ENCODE peak calls at places on chromosome 3, in six cellular contexts. One of them, this sample, is unnamed.

GRCh38 chr3:78823859-78824258 is 943.9 kb downstream of the ROBO1 start:
- DNase-seq in body of pancreas: no peak
- DNase-seq in upper lobe of left lung: no peak
- DNase-seq in adrenal gland: no peak
- DNase-seq in uterus: no peak
- DNase-seq in H54: no peak
- DNase-seq in this sample: no peak

GRCh38 chr3:172520332-172520831 is 2.8 kb downstream of the TNFSF10 start:
- DNase-seq in body of pancreas: no peak
- DNase-seq in upper lobe of left lung: no peak
- DNase-seq in adrenal gland: no peak
- DNase-seq in uterus: no peak
- DNase-seq in H54: no peak
- DNase-seq in this sample: no peak

GRCh38 chr3:42036483-42036823 is 54.7 kb upstream of the TRAK1 start:
- DNase-seq in body of pancreas: no peak
- DNase-seq in upper lobe of left lung: peak
- DNase-seq in adrenal gland: peak
- DNase-seq in uterus: peak
- DNase-seq in H54: peak
- DNase-seq in this sample: no peak

GRCh38 chr3:181694805-181695660 is 16.7 kb upstream of the SOX2 start:
- DNase-seq in body of pancreas: peak
- DNase-seq in upper lobe of left lung: peak
- DNase-seq in adrenal gland: peak
- DNase-seq in uterus: peak
- DNase-seq in H54: no peak
- DNase-seq in this sample: no peak

GRCh38 chr3:121649645-121650044 is 11.1 kb downstream of the HCLS1 start:
- DNase-seq in body of pancreas: no peak
- DNase-seq in upper lobe of left lung: no peak
- DNase-seq in adrenal gland: no peak
- DNase-seq in uterus: no peak
- DNase-seq in H54: no peak
- DNase-seq in this sample: no peak

GRCh38 chr3:22371592-22372291 is 620.7 kb upstream of the ZNF385D start:
- DNase-seq in body of pancreas: no peak
- DNase-seq in upper lobe of left lung: no peak
- DNase-seq in adrenal gland: no peak
- DNase-seq in uterus: no peak
- DNase-seq in H54: no peak
- DNase-seq in this sample: no peak

GRCh38 chr3:47578691-47579632 is at the start of gene CSPG5:
- DNase-seq in body of pancreas: peak
- DNase-seq in upper lobe of left lung: no peak
- DNase-seq in adrenal gland: peak
- DNase-seq in uterus: no peak
- DNase-seq in H54: no peak
- DNase-seq in this sample: peak

GRCh38 chr3:140420621-140421357 is 257.1 kb upstream of the TRIM42 start:
- DNase-seq in body of pancreas: peak
- DNase-seq in upper lobe of left lung: peak
- DNase-seq in adrenal gland: no peak
- DNase-seq in uterus: no peak
- DNase-seq in H54: no peak
- DNase-seq in this sample: no peak

GRCh38 chr3:29605845-29606244 is 325.0 kb downstream of the RBMS3 start:
- DNase-seq in body of pancreas: no peak
- DNase-seq in upper lobe of left lung: no peak
- DNase-seq in adrenal gland: no peak
- DNase-seq in uterus: no peak
- DNase-seq in H54: no peak
- DNase-seq in this sample: no peak

GRCh38 chr3:186598108-186598784 is 14.6 kb upstream of the AHSG start:
- DNase-seq in body of pancreas: peak
- DNase-seq in upper lobe of left lung: no peak
- DNase-seq in adrenal gland: no peak
- DNase-seq in uterus: peak
- DNase-seq in H54: no peak
- DNase-seq in this sample: no peak

GRCh38 chr3:163508212-163508611 is 1570.1 kb downstream of the SI start:
- DNase-seq in body of pancreas: no peak
- DNase-seq in upper lobe of left lung: no peak
- DNase-seq in adrenal gland: no peak
- DNase-seq in uterus: no peak
- DNase-seq in H54: no peak
- DNase-seq in this sample: no peak

GRCh38 chr3:161893972-161894371 is 397.4 kb downstream of the OTOL1 start:
- DNase-seq in body of pancreas: no peak
- DNase-seq in upper lobe of left lung: no peak
- DNase-seq in adrenal gland: no peak
- DNase-seq in uterus: no peak
- DNase-seq in H54: no peak
- DNase-seq in this sample: no peak

GRCh38 chr3:15367059-15367458 is 34.7 kb upstream of the SH3BP5 start:
- DNase-seq in body of pancreas: no peak
- DNase-seq in upper lobe of left lung: no peak
- DNase-seq in adrenal gland: no peak
- DNase-seq in uterus: no peak
- DNase-seq in H54: peak
- DNase-seq in this sample: no peak

GRCh38 chr3:48402281-48402732 is 27.6 kb downstream of the PLXNB1 start:
- DNase-seq in body of pancreas: peak
- DNase-seq in upper lobe of left lung: peak
- DNase-seq in adrenal gland: peak
- DNase-seq in uterus: peak
- DNase-seq in H54: peak
- DNase-seq in this sample: no peak

GRCh38 chr3:126029241-126029640 is 54.7 kb downstream of the SLC41A3 start:
- DNase-seq in body of pancreas: no peak
- DNase-seq in upper lobe of left lung: peak
- DNase-seq in adrenal gland: no peak
- DNase-seq in uterus: no peak
- DNase-seq in H54: no peak
- DNase-seq in this sample: no peak

GRCh38 chr3:101117981-101118380 is 124.8 kb upstream of the ABI3BP start:
- DNase-seq in body of pancreas: no peak
- DNase-seq in upper lobe of left lung: no peak
- DNase-seq in adrenal gland: no peak
- DNase-seq in uterus: no peak
- DNase-seq in H54: no peak
- DNase-seq in this sample: no peak

GRCh38 chr3:168539909-168540308 is 444.2 kb upstream of the GOLIM4 start:
- DNase-seq in body of pancreas: no peak
- DNase-seq in upper lobe of left lung: no peak
- DNase-seq in adrenal gland: no peak
- DNase-seq in uterus: no peak
- DNase-seq in H54: no peak
- DNase-seq in this sample: no peak

GRCh38 chr3:186290791-186291190 is 71.2 kb downstream of the DGKG start:
- DNase-seq in body of pancreas: no peak
- DNase-seq in upper lobe of left lung: no peak
- DNase-seq in adrenal gland: no peak
- DNase-seq in uterus: no peak
- DNase-seq in H54: no peak
- DNase-seq in this sample: no peak

GRCh38 chr3:81311321-81311720 is 450.1 kb downstream of the GBE1 start:
- DNase-seq in body of pancreas: no peak
- DNase-seq in upper lobe of left lung: no peak
- DNase-seq in adrenal gland: no peak
- DNase-seq in uterus: no peak
- DNase-seq in H54: no peak
- DNase-seq in this sample: no peak

GRCh38 chr3:185586644-185586964 is 509 bp downstream of the SENP2 start:
- DNase-seq in body of pancreas: no peak
- DNase-seq in upper lobe of left lung: no peak
- DNase-seq in adrenal gland: no peak
- DNase-seq in uterus: no peak
- DNase-seq in H54: no peak
- DNase-seq in this sample: no peak

GRCh38 chr3:94071713-94072284 is 8.9 kb downstream of the NSUN3 start:
- DNase-seq in body of pancreas: no peak
- DNase-seq in upper lobe of left lung: no peak
- DNase-seq in adrenal gland: no peak
- DNase-seq in uterus: no peak
- DNase-seq in H54: no peak
- DNase-seq in this sample: no peak

GRCh38 chr3:49017646-49017977 is 768 bp downstream of the DALRD3 start:
- DNase-seq in body of pancreas: no peak
- DNase-seq in upper lobe of left lung: no peak
- DNase-seq in adrenal gland: no peak
- DNase-seq in uterus: no peak
- DNase-seq in H54: no peak
- DNase-seq in this sample: no peak

GRCh38 chr3:134638385-134639020 is 12.3 kb downstream of the KY start:
- DNase-seq in body of pancreas: no peak
- DNase-seq in upper lobe of left lung: no peak
- DNase-seq in adrenal gland: no peak
- DNase-seq in uterus: no peak
- DNase-seq in H54: no peak
- DNase-seq in this sample: no peak

GRCh38 chr3:61532739-61533500 is 28.5 kb upstream of the PTPRG start:
- DNase-seq in body of pancreas: no peak
- DNase-seq in upper lobe of left lung: no peak
- DNase-seq in adrenal gland: no peak
- DNase-seq in uterus: no peak
- DNase-seq in H54: no peak
- DNase-seq in this sample: no peak

DNA sequence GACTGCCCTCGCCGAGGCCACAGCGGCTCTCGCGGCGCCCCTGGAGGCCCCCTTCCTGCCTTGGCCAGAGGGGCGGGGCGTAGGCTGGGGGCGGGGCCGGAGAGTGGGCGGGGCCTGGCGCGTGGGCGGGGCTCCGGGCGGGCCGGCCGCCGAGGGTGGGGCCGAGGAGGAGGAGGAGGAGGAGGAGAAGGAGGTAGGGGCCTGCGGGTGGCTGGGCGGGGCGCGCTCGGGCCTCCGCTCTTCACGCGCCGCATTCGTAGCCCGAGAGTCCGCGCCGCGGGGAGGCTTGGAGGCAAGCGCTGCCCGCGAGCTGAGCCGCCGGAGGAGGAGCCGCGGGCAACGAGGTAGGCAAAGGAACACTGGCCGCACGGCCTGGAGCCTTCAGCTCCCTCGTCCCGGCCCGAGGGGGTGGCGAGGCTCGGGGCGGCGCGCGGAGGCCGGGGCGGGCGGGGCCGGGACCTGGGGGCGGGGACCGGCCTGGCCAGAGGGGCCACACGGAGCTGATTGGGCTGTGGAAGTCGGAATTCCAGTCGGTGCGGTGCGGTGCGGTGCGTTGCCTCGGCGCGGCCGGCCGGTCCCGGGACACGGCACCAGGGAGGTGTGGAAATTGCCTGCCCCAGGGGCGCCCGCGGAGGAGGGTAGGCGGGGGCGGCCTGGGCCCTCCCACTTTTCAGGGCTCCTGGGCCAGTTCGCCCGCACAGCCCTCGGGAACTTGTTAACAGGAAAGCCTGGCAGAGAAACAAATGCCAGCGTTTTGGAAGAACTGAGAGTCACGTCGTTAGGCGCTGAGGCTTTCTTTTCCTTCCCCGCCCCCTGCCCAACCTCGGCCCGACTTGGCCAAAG is at the start of gene PPP2R3A:
- DNase-seq in body of pancreas: peak
- DNase-seq in upper lobe of left lung: peak
- DNase-seq in adrenal gland: peak
- DNase-seq in uterus: peak
- DNase-seq in H54: peak
- DNase-seq in this sample: peak
- TF ChIP-seq POLR2A in body of pancreas: peak
- TF ChIP-seq POLR2A in upper lobe of left lung: peak
- TF ChIP-seq POLR2A in adrenal gland: peak
- TF ChIP-seq POLR2A in uterus: peak
- TF ChIP-seq POLR2A in H54: peak
- TF ChIP-seq POLR2A in this sample: no peak

GRCh38 chr3:65953881-65954733 is 84.6 kb downstream of the MAGI1 start:
- DNase-seq in body of pancreas: peak
- DNase-seq in upper lobe of left lung: peak
- DNase-seq in adrenal gland: peak
- DNase-seq in uterus: no peak
- DNase-seq in H54: no peak
- DNase-seq in this sample: no peak

GRCh38 chr3:65951836-65952505 is 86.7 kb downstream of the MAGI1 start:
- DNase-seq in body of pancreas: no peak
- DNase-seq in upper lobe of left lung: no peak
- DNase-seq in adrenal gland: no peak
- DNase-seq in uterus: no peak
- DNase-seq in H54: no peak
- DNase-seq in this sample: no peak

GRCh38 chr3:65955792-65956477 is 82.8 kb downstream of the MAGI1 start:
- DNase-seq in body of pancreas: no peak
- DNase-seq in upper lobe of left lung: no peak
- DNase-seq in adrenal gland: no peak
- DNase-seq in uterus: no peak
- DNase-seq in H54: no peak
- DNase-seq in this sample: no peak

GRCh38 chr3:65952842-65953241 is 85.9 kb downstream of the MAGI1 start:
- DNase-seq in body of pancreas: no peak
- DNase-seq in upper lobe of left lung: no peak
- DNase-seq in adrenal gland: no peak
- DNase-seq in uterus: no peak
- DNase-seq in H54: no peak
- DNase-seq in this sample: no peak

DNA sequence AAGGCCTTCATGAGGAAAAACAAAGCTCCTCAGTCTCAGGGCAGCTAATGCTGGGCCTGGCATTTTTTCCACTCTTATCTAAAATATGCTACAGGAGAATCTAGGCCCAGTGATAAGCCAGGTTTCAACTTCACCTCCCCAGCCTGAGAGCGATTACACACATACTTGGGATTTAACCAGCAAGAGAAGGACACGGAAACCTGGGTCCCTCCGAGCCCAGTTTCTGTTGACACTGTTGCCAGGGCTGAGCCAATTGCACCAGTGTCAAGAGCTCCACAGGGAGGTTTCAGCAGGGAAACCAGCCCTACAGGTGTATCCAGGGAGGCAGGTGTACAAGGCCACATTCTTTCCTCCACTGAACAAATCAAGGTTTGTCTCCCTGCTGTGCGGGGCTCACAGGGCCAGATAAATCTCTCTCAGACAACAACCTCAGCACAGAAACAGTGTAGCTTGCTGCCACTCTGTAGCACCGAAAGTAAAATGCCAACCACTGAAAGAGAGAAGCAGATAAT is 85.4 kb downstream of the MAGI1 start:
- DNase-seq in body of pancreas: peak
- DNase-seq in upper lobe of left lung: peak
- DNase-seq in adrenal gland: no peak
- DNase-seq in uterus: no peak
- DNase-seq in H54: no peak
- DNase-seq in this sample: no peak
- TF ChIP-seq POLR2A in body of pancreas: no peak
- TF ChIP-seq POLR2A in upper lobe of left lung: no peak
- TF ChIP-seq POLR2A in adrenal gland: no peak
- TF ChIP-seq POLR2A in uterus: no peak
- TF ChIP-seq POLR2A in H54: no peak
- TF ChIP-seq POLR2A in this sample: no peak

GRCh38 chr3:58148049-58148448 is 62.7 kb downstream of the DNASE1L3 start:
- DNase-seq in body of pancreas: no peak
- DNase-seq in upper lobe of left lung: no peak
- DNase-seq in adrenal gland: no peak
- DNase-seq in uterus: no peak
- DNase-seq in H54: no peak
- DNase-seq in this sample: no peak
- TF ChIP-seq POLR2A in body of pancreas: no peak
- TF ChIP-seq POLR2A in upper lobe of left lung: no peak
- TF ChIP-seq POLR2A in adrenal gland: no peak
- TF ChIP-seq POLR2A in uterus: no peak
- TF ChIP-seq POLR2A in H54: no peak
- TF ChIP-seq POLR2A in this sample: no peak

GRCh38 chr3:157134620-157135191 is 25.2 kb downstream of the CCNL1 start:
- DNase-seq in body of pancreas: peak
- DNase-seq in upper lobe of left lung: no peak
- DNase-seq in adrenal gland: no peak
- DNase-seq in uterus: no peak
- DNase-seq in H54: no peak
- DNase-seq in this sample: no peak
- TF ChIP-seq POLR2A in body of pancreas: no peak
- TF ChIP-seq POLR2A in upper lobe of left lung: no peak
- TF ChIP-seq POLR2A in adrenal gland: no peak
- TF ChIP-seq POLR2A in uterus: no peak
- TF ChIP-seq POLR2A in H54: no peak
- TF ChIP-seq POLR2A in this sample: no peak